ENCODE peak calls at places on chromosomes 7 and 10, in nine cellular contexts. Q is upper lobe of left lung, X is GM12878, H is tibial nerve, S is A549, N is HepG2, K is sigmoid colon, R is suprapubic skin, M is stomach. Y is an unnamed sample. For H3K4me1, the result is how much of the 10 kb centered on the place peaks cover.

GRCh38 chr7:32161708-32162107 is 91.5 kb upstream of the PDE1C start:
- DNase-seq in S (peak), N (no peak), X (no peak), Q (no peak), H (no peak), M (no peak), K (no peak), R (no peak), Y (no peak)

GRCh38 chr10:35352508-35352907 is 16.2 kb downstream of the CCNY start:
- DNase-seq in Q (no peak), R (no peak), K (no peak), N (no peak), M (no peak), X (no peak), S (no peak), H (no peak), Y (no peak)

GRCh38 chr10:81875680-81876252 is 772 bp downstream of the NRG3 start:
- DNase-seq in Q (peak), X (no peak), R (no peak), N (no peak), S (no peak), M (no peak), K (no peak), H (no peak), Y (no peak)

GRCh38 chr7:148723846-148724245 is 25.1 kb downstream of the CUL1 start:
- DNase-seq in R (no peak), S (no peak), X (no peak), N (peak), K (no peak), M (no peak), H (no peak), Q (no peak), Y (no peak)

GRCh38 chr10:101829561-101830315 is 11.5 kb upstream of the OGA start:
- DNase-seq in K (peak), M (peak), Q (peak), R (peak), H (peak), X (no peak), N (no peak), S (no peak), Y (peak)

GRCh38 chr7:143073556-143073955 is 21.4 kb downstream of the OR6V1 start:
- DNase-seq in S (no peak), Q (no peak), X (no peak), M (no peak), N (no peak), K (no peak), H (no peak), R (no peak), Y (no peak)

GRCh38 chr10:60846173-60846572 is 67.9 kb downstream of the CDK1 start:
- DNase-seq in H (no peak), R (no peak), Q (no peak), K (no peak), X (no peak), S (peak), M (no peak), N (peak), Y (no peak)

GRCh38 chr7:118153551-118154177 is 30.3 kb upstream of the LSM8 start:
- DNase-seq in H (peak), M (no peak), X (no peak), K (no peak), S (peak), Q (no peak), R (no peak), N (peak), Y (no peak)

GRCh38 chr7:108114117-108114841 is 15.9 kb downstream of the LAMB4 start:
- DNase-seq in H (no peak), R (no peak), N (peak), K (no peak), X (no peak), S (peak), M (no peak), Q (no peak), Y (no peak)

GRCh38 chr10:132774905-132775863 is 10.8 kb downstream of the NKX6-2 start:
- DNase-seq in X (no peak), Q (peak), R (no peak), M (peak), N (no peak), S (peak), K (no peak), H (no peak), Y (no peak)

GRCh38 chr10:97543025-97543546 is 29.5 kb upstream of the ANKRD2 start:
- DNase-seq in N (peak), K (peak), Q (no peak), H (peak), X (no peak), S (peak), R (peak), M (peak), Y (peak)

GRCh38 chr7:151248191-151249033 is at the start of gene SMARCD3:
- DNase-seq in M (peak), R (peak), N (peak), Q (peak), K (peak), H (no peak), X (no peak), S (peak), Y (peak)

GRCh38 chr7:2821842-2822507 is 22.1 kb downstream of the GNA12 start:
- DNase-seq in X (no peak), H (no peak), S (peak), M (no peak), R (no peak), Q (no peak), N (no peak), K (peak), Y (no peak)

GRCh38 chr7:107946451-107946850 is 55.5 kb downstream of the DLD start:
- DNase-seq in K (no peak), M (no peak), N (no peak), R (no peak), S (no peak), H (no peak), X (no peak), Q (no peak), Y (no peak)

GRCh38 chr7:3880221-3880935 is 579.3 kb downstream of the SDK1 start:
- DNase-seq in X (no peak), S (no peak), K (no peak), H (no peak), M (no peak), R (no peak), Q (peak), N (no peak), Y (no peak)

GRCh38 chr10:127157506-127158205 is 38.7 kb downstream of the INSYN2A start:
- DNase-seq in S (no peak), Q (no peak), N (no peak), M (no peak), R (no peak), X (no peak), H (no peak), K (no peak), Y (no peak)

GRCh38 chr10:75957321-75957720 is 525.9 kb downstream of the LRMDA start:
- DNase-seq in R (no peak), S (no peak), N (no peak), X (no peak), K (no peak), H (no peak), Q (no peak), M (no peak), Y (no peak)

GRCh38 chr7:77330169-77330882 is 85.8 kb downstream of the GSAP start:
- DNase-seq in S (no peak), K (no peak), N (no peak), M (no peak), R (no peak), Q (no peak), X (peak), H (no peak), Y (no peak)

GRCh38 chr10:78349165-78349516 is 315.5 kb downstream of the RPS24 start:
- DNase-seq in K (peak), M (no peak), N (no peak), X (no peak), Q (no peak), H (no peak), S (no peak), R (peak), Y (no peak)

GRCh38 chr7:139618482-139619366 is 95.2 kb downstream of the CLEC2L start:
- DNase-seq in Q (peak), S (peak), N (peak), M (peak), X (no peak), R (no peak), K (no peak), H (peak), Y (peak)

GRCh38 chr7:12389089-12389700 is 14.5 kb downstream of the VWDE start:
- DNase-seq in N (peak), S (peak), X (no peak), Q (no peak), K (no peak), R (no peak), H (peak), M (peak), Y (no peak)

GRCh38 chr7:105198223-105198622 is 184.2 kb downstream of the KMT2E start:
- DNase-seq in K (no peak), Q (no peak), S (peak), M (no peak), R (no peak), N (peak), H (no peak), X (no peak), Y (no peak)

GRCh38 chr7:39459606-39460090 is 106.6 kb upstream of the YAE1 start:
- DNase-seq in M (no peak), K (no peak), Q (no peak), H (no peak), X (no peak), N (no peak), R (no peak), S (no peak), Y (no peak)

GRCh38 chr7:34430456-34430855 is 227.6 kb upstream of the NPSR1 start:
- DNase-seq in X (no peak), N (peak), H (peak), R (no peak), Q (no peak), M (no peak), K (no peak), S (peak), Y (no peak)
- TF ChIP-seq EP300 in X (no peak), N (no peak), H (no peak), R (no peak), Q (no peak), M (no peak), K (no peak), S (no peak), Y (no peak)

DNA sequence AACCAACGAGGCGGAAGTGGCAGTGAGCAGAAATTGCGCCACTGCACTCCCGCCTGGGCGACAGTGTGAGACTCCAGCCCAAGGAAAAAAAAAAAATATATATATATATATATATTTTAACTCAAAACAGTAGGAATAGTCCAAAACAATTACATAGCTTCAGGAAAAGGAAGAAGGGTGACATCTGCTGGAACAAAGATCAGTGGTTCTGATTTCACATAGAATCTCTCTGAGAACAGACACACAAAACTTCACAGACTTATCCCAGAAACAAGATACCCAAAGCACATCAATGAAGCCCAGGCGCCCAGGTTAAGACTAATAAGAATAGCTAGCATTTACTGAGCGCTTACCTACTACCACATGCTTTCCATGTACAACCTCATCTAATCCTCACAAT is 45.0 kb downstream of the DNMBP start:
- DNase-seq in N (no peak), S (peak), H (no peak), R (no peak), X (no peak), Q (no peak), M (no peak), K (no peak), Y (no peak)
- TF ChIP-seq CTCF in N (peak), S (peak), H (no peak), R (no peak), X (no peak), Q (no peak), M (no peak), K (no peak), Y (no peak)

GRCh38 chr7:30028749-30029635 is 780 bp downstream of the PLEKHA8 start:
- DNase-seq in N (peak), X (no peak), S (peak), R (peak), M (no peak), Q (no peak), K (peak), H (peak), Y (no peak)

GRCh38 chr7:30027065-30027456 is 559 bp upstream of the FKBP14 start:
- DNase-seq in H (no peak), N (peak), Q (no peak), K (no peak), M (no peak), S (peak), R (no peak), X (peak), Y (no peak)

GRCh38 chr7:30029696-30030095 is 1.5 kb downstream of the PLEKHA8 start:
- DNase-seq in M (no peak), H (no peak), Q (no peak), K (no peak), R (no peak), X (no peak), N (no peak), S (no peak), Y (no peak)

GRCh38 chr7:30026229-30027064 is at the start of gene FKBP14:
- DNase-seq in K (peak), Q (peak), H (peak), M (peak), S (peak), N (peak), R (peak), X (peak), Y (peak)

DNA sequence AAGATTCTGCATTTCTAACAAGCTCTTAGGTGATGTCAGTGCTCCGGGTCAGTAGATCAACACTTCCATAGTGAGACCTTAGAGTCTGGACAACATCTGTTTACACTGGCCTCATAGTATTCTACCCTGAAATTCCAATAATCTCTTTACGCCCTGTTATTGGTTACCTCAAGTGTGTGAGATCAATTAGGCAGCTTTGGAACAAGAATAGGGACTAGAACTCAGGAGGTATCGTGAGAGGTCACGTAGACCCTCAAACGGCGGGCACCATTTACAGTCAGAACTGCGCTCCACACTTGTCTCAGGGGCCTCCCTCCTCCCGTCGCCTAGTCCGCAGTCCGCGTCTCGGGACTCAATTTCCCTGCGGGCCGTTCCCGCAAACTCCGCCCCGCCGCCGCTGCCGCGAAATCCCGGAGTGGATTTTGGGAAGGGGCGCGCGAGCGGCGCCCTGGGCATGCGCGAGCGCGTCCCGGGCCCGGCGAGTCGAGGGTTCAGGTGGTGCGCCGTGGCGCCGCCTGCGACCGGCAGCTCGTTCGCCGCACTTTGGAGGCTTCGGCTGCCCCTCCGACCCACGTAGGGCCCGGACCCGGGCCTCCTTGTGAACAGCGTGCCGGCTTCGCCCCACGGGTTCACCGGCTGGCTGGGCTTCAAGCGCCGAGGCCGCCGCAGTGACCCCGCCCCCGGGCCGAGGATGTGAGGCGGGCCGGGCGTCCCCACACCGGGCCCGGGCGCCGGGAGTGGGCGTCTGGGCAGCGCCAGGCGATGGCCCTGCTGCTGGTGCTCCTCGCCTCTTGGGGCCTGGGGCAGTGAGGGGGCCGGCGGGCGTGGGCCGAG is at the start of gene PLEKHA8:
- DNase-seq in H (peak), M (peak), X (peak), S (peak), K (peak), N (peak), Q (peak), R (peak), Y (peak)
- H3K4me1 ChIP-seq in H (under half), M (half or more), X (under half), S (under half), K (half or more), N (half or more), Q (under half), R (under half), Y (under half)

GRCh38 chr10:124008187-124008970 is 85.0 kb downstream of the CHST15 start:
- DNase-seq in S (no peak), Q (no peak), K (peak), R (peak), H (no peak), M (no peak), X (no peak), N (no peak), Y (no peak)
- TF ChIP-seq EP300 in S (no peak), Q (no peak), K (no peak), R (no peak), H (no peak), M (no peak), X (no peak), N (no peak), Y (no peak)

DNA sequence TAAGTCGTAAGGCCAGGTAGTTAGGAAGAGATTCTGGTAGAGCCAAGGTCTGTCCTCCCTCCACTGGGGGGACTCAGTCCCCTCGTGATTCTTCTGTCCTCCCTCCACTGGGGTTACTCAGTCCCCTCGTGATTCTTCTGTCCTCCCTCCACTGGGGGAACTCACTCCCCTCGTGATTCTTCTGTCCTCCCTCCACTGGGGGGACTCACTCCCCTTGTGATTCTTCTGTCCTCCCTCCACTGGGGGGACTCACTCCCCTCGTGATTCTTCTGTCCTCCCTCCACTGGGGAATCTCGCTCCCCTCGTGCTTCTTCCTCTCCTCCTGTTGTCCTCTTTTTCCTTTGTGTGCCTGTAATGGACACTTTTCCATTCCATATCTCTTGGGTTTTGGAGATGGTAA is 125.1 kb downstream of the CELF2 start:
- DNase-seq in R (no peak), Q (no peak), N (no peak), K (no peak), S (no peak), X (no peak), H (no peak), M (no peak), Y (no peak)
- TF ChIP-seq CTCF in R (no peak), Q (no peak), N (no peak), K (no peak), S (no peak), X (peak), H (no peak), M (no peak), Y (no peak)

GRCh38 chr7:44104880-44105771 is 981 bp downstream of the AEBP1 start:
- DNase-seq in M (no peak), Q (peak), X (no peak), R (no peak), H (peak), N (no peak), S (no peak), K (peak), Y (peak)

GRCh38 chr7:44102846-44103565 is 1.1 kb upstream of the AEBP1 start:
- DNase-seq in N (no peak), M (no peak), X (no peak), K (no peak), H (no peak), R (no peak), Q (no peak), S (no peak), Y (no peak)

GRCh38 chr7:44101966-44102845 is 1.9 kb upstream of the AEBP1 start:
- DNase-seq in M (no peak), N (no peak), K (peak), Q (no peak), X (no peak), R (no peak), S (no peak), H (peak), Y (no peak)

GRCh38 chr7:44103941-44104879 is at the start of gene AEBP1:
- DNase-seq in N (no peak), H (no peak), S (no peak), K (peak), M (no peak), X (no peak), R (no peak), Q (peak), Y (peak)

GRCh38 chr7:44103566-44103940 is 592 bp upstream of the AEBP1 start:
- DNase-seq in M (no peak), S (no peak), Q (no peak), H (no peak), R (no peak), K (no peak), N (no peak), X (no peak), Y (no peak)
- H3K4me1 ChIP-seq in M (under half), S (under half), Q (under half), H (under half), R (half or more), K (under half), N (under half), X (under half), Y (under half)

GRCh38 chr7:132066776-132067175 is 509.5 kb downstream of the PLXNA4 start:
- DNase-seq in R (no peak), X (no peak), M (no peak), Q (peak), N (no peak), S (no peak), H (no peak), K (no peak), Y (peak)
- TF ChIP-seq EP300 in R (no peak), X (no peak), M (no peak), Q (no peak), N (no peak), S (no peak), H (no peak), K (no peak), Y (no peak)

Y was measured in ovary.